ENCODE peak calls at places on chromosomes 11 and 22, in eight cellular contexts. V is body of pancreas, J is heart left ventricle, C is progenitor cell of endocrine pancreas, D is mucosa of descending colon, R is omental fat pad, Y is cardiac muscle cell, Q is psoas muscle. Z is an unnamed sample.

GRCh38 chr11:65790902-65791650 is 4.2 kb downstream of the OVOL1 start:
- DNase-seq in V (no peak), J (no peak), C (no peak), D (no peak), R (no peak), Y (no peak), Q (peak; percentile 35), Z (no peak)

GRCh38 chr11:1228921-1229451 is 6.1 kb downstream of the MUC5B start:
- DNase-seq in V (no peak), J (peak; percentile 21), C (no peak), D (no peak), R (no peak), Y (no peak), Q (peak; percentile 39), Z (no peak)

GRCh38 chr22:35766654-35767580 is 49.2 kb downstream of the APOL5 start:
- DNase-seq in V (no peak), J (no peak), C (no peak), D (no peak), R (no peak), Y (peak; percentile 22), Q (no peak), Z (no peak)

GRCh38 chr11:97140885-97141494 is 751.2 kb downstream of the JRKL start:
- DNase-seq in V (no peak), J (no peak), C (no peak), D (no peak), R (no peak), Y (no peak), Q (no peak), Z (no peak)

GRCh38 chr11:69377029-69377952 is 83.3 kb downstream of the MYEOV start:
- DNase-seq in V (no peak), J (no peak), C (no peak), D (no peak), R (no peak), Y (no peak), Q (peak; percentile 34), Z (no peak)

GRCh38 chr11:61082161-61082870 is 20.0 kb upstream of the CD5 start:
- DNase-seq in V (no peak), J (no peak), C (no peak), D (no peak), R (no peak), Y (no peak), Q (no peak), Z (no peak)

GRCh38 chr22:49365191-49365837 is 462.4 kb downstream of the BRD1 start:
- DNase-seq in V (no peak), J (no peak), C (no peak), D (no peak), R (no peak), Y (no peak), Q (no peak), Z (no peak)

GRCh38 chr11:72250661-72251465 is 6.9 kb upstream of the PHOX2A start:
- DNase-seq in V (no peak), J (no peak), C (no peak), D (no peak), R (no peak), Y (no peak), Q (no peak), Z (no peak)

GRCh38 chr11:113296447-113297205 is 17.8 kb upstream of the TTC12 start:
- DNase-seq in V (no peak), J (no peak), C (no peak), D (no peak), R (no peak), Y (no peak), Q (no peak), Z (peak; percentile 35)

GRCh38 chr11:72584293-72584921 is 89.8 kb downstream of the PDE2A start:
- DNase-seq in V (peak; percentile 79), J (peak; percentile 69), C (no peak), D (peak; percentile 81), R (no peak), Y (peak; percentile 9), Q (peak; percentile 78), Z (no peak)

GRCh38 chr11:5548440-5548839 is at the start of gene OR52H1:
- DNase-seq in V (no peak), J (no peak), C (no peak), D (no peak), R (no peak), Y (no peak), Q (no peak), Z (no peak)

GRCh38 chr11:117690484-117691205 is 106.4 kb downstream of the DSCAML1 start:
- DNase-seq in V (no peak), J (no peak), C (no peak), D (no peak), R (no peak), Y (no peak), Q (no peak), Z (no peak)

GRCh38 chr22:35604671-35605457 is 12.3 kb downstream of the MB start:
- DNase-seq in V (peak; percentile 50), J (no peak), C (no peak), D (no peak), R (no peak), Y (no peak), Q (no peak), Z (peak; percentile 72)

GRCh38 chr11:12901874-12902481 is 107.1 kb upstream of the RASSF10 start:
- DNase-seq in V (no peak), J (no peak), C (no peak), D (no peak), R (no peak), Y (no peak), Q (no peak), Z (no peak)

GRCh38 chr22:36425977-36426523 is 38.3 kb upstream of the MYH9 start:
- DNase-seq in V (peak; percentile 48), J (peak; percentile 85), C (no peak), D (no peak), R (no peak), Y (peak; percentile 55), Q (peak; percentile 75), Z (no peak)

GRCh38 chr11:128040603-128041002 is 546.8 kb downstream of the ETS1 start:
- DNase-seq in V (no peak), J (no peak), C (no peak), D (no peak), R (no peak), Y (no peak), Q (no peak), Z (no peak)

GRCh38 chr22:33707581-33707980 is 212.7 kb downstream of the LARGE1 start:
- DNase-seq in V (no peak), J (no peak), C (no peak), D (no peak), R (no peak), Y (no peak), Q (no peak), Z (no peak)

GRCh38 chr11:16861867-16862266 is 123.4 kb downstream of the C11orf58 start:
- DNase-seq in V (no peak), J (no peak), C (no peak), D (no peak), R (no peak), Y (no peak), Q (no peak), Z (no peak)

GRCh38 chr11:125451400-125452124 is 44.5 kb downstream of the FEZ1 start:
- DNase-seq in V (peak; percentile 54), J (peak; percentile 81), C (peak; percentile 28), D (no peak), R (no peak), Y (peak; percentile 87), Q (no peak), Z (no peak)

GRCh38 chr11:6629573-6629891 is 10.3 kb upstream of the TPP1 start:
- DNase-seq in V (no peak), J (no peak), C (no peak), D (no peak), R (no peak), Y (no peak), Q (no peak), Z (no peak)

GRCh38 chr11:75281469-75282095 is 41.0 kb downstream of the TPBGL start:
- DNase-seq in V (no peak), J (peak; percentile 18), C (no peak), D (no peak), R (no peak), Y (no peak), Q (peak; percentile 28), Z (no peak)

DNA sequence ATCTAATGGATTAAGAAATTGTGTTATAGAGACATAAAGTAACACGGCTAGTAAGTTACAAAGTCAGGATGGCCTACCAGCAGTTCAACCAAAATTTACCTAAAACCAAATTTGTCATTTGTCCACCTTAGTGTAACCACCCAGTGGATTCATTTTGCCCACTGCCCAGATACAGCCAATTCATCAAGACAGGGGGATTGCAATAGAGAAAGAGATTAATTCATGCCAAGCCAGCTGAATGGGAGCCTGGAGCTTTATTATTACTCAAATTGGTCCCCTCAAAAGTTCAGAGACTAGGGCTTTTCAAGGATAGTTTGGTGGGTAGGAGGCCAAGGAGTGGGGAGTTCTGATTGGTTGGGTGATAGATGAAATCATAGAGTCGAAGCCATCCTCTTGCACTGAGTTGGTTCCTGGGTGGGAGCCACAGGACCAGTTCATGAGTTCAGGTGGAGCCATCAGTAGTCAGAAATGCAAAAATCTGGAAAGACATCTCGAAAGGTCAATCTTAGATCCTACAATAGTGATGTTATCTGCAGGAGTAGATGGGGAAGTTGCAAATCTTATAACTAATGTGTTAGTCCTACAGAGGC is 304.2 kb upstream of the CADM1 start:
- DNase-seq in V (no peak), J (no peak), C (no peak), D (no peak), R (no peak), Y (no peak), Q (no peak), Z (no peak)
- TF ChIP-seq CTCF in V (no peak), J (no peak), C (no peak), D (no peak), R (no peak), Y (no peak), Q (no peak), Z (no peak)

GRCh38 chr11:10728154-10728553 is 22.9 kb upstream of the CTR9 start:
- DNase-seq in V (no peak), J (no peak), C (no peak), D (no peak), R (no peak), Y (no peak), Q (no peak), Z (no peak)
- TF ChIP-seq CTCF in V (no peak), J (no peak), C (peak; percentile 8), D (no peak), R (no peak), Y (no peak), Q (no peak), Z (no peak)

DNA sequence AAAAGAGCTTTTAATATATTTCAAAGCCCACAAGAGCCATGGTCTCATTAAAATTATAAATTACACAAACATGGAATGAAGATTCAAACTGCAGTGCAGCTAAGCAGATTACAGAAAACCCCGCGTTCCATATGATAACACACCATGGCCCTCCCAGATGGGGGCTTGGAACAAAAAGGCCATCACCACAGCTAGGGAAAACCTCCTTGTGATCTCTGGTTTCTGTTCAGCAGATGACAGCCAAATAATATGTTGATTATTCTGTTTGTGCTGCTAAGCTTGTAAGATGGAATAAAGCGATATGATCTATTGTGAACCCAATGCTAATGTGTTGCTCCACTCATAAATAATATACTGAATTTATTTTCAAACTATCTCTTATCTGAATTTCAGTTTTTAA is 28.5 kb downstream of the IMMP1L start:
- DNase-seq in V (no peak), J (no peak), C (no peak), D (no peak), R (no peak), Y (peak; percentile 8), Q (no peak), Z (no peak)
- TF ChIP-seq CTCF in V (no peak), J (no peak), C (no peak), D (no peak), R (no peak), Y (no peak), Q (no peak), Z (no peak)

DNA sequence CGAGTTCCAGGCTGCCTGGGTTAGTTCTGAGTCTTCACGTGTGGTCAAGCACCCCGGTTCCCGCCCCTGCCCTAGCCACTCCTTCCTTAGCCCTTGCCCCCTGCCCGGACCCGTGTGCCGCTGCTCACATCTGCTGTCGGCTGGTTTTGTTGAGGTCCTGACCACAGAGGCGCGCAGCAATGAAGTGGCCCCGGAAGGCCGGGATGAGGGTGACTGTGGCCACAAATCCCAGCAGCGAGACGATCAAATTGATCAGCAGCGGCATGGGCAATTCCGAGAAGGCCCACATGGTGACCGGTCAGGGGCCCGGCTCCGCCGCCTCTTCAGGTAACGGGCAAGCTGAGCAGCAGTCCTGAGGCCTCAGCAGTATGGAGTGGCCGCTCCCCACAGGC is 290 bp downstream of the DPAGT1 start:
- DNase-seq in V (no peak), J (no peak), C (peak; percentile 54), D (peak; percentile 78), R (no peak), Y (no peak), Q (no peak), Z (no peak)
- TF ChIP-seq CTCF in V (no peak), J (no peak), C (peak; percentile 37), D (no peak), R (no peak), Y (no peak), Q (peak; percentile 8), Z (no peak)